ENCODE peak calls at places on chromosomes 11 and 22, in ten cellular contexts. One of them, this sample, is unnamed.

GRCh38 chr11:1632053-1632714 is 2.6 kb downstream of the KRTAP5-5 start:
- DNase-seq in IMR-90: no peak
- DNase-seq in sigmoid colon: peak; percentile 44
- DNase-seq in lung: no peak
- DNase-seq in GM23338: no peak
- DNase-seq in Peyer's patch: no peak
- DNase-seq in mucosa of descending colon: no peak
- DNase-seq in stomach: no peak
- DNase-seq in right cardiac atrium: no peak
- DNase-seq in epithelial cell of esophagus: no peak
- DNase-seq in this sample: no peak

GRCh38 chr11:76524461-76524860 is 79.6 kb downstream of the EMSY start:
- DNase-seq in IMR-90: peak; percentile 54
- DNase-seq in sigmoid colon: no peak
- DNase-seq in lung: no peak
- DNase-seq in GM23338: no peak
- DNase-seq in Peyer's patch: no peak
- DNase-seq in mucosa of descending colon: no peak
- DNase-seq in stomach: no peak
- DNase-seq in right cardiac atrium: no peak
- DNase-seq in epithelial cell of esophagus: peak; percentile 21
- DNase-seq in this sample: no peak

GRCh38 chr22:50535113-50535512 is 5.3 kb upstream of the TYMP start:
- DNase-seq in IMR-90: no peak
- DNase-seq in sigmoid colon: no peak
- DNase-seq in lung: no peak
- DNase-seq in GM23338: no peak
- DNase-seq in Peyer's patch: no peak
- DNase-seq in mucosa of descending colon: no peak
- DNase-seq in stomach: no peak
- DNase-seq in right cardiac atrium: no peak
- DNase-seq in epithelial cell of esophagus: no peak
- DNase-seq in this sample: no peak

GRCh38 chr22:27809700-27810365 is 8.3 kb upstream of the MN1 start:
- DNase-seq in IMR-90: no peak
- DNase-seq in sigmoid colon: no peak
- DNase-seq in lung: no peak
- DNase-seq in GM23338: no peak
- DNase-seq in Peyer's patch: no peak
- DNase-seq in mucosa of descending colon: no peak
- DNase-seq in stomach: no peak
- DNase-seq in right cardiac atrium: no peak
- DNase-seq in epithelial cell of esophagus: no peak
- DNase-seq in this sample: no peak

GRCh38 chr22:49302530-49302929 is 525.1 kb downstream of the BRD1 start:
- DNase-seq in IMR-90: no peak
- DNase-seq in sigmoid colon: no peak
- DNase-seq in lung: no peak
- DNase-seq in GM23338: no peak
- DNase-seq in Peyer's patch: peak; percentile 38
- DNase-seq in mucosa of descending colon: no peak
- DNase-seq in stomach: peak; percentile 11
- DNase-seq in right cardiac atrium: no peak
- DNase-seq in epithelial cell of esophagus: no peak
- DNase-seq in this sample: no peak

GRCh38 chr22:19713228-19713627 is 1.1 kb upstream of the SEPTIN5 start:
- DNase-seq in IMR-90: no peak
- DNase-seq in sigmoid colon: no peak
- DNase-seq in lung: no peak
- DNase-seq in GM23338: no peak
- DNase-seq in Peyer's patch: no peak
- DNase-seq in mucosa of descending colon: peak; percentile 34
- DNase-seq in stomach: no peak
- DNase-seq in right cardiac atrium: peak; percentile 44
- DNase-seq in epithelial cell of esophagus: no peak
- DNase-seq in this sample: no peak

GRCh38 chr22:19559324-19559811 is 35.2 kb upstream of the CLDN5 start:
- DNase-seq in IMR-90: no peak
- DNase-seq in sigmoid colon: peak; percentile 26
- DNase-seq in lung: no peak
- DNase-seq in GM23338: peak; percentile 61
- DNase-seq in Peyer's patch: no peak
- DNase-seq in mucosa of descending colon: no peak
- DNase-seq in stomach: no peak
- DNase-seq in right cardiac atrium: no peak
- DNase-seq in epithelial cell of esophagus: peak; percentile 52
- DNase-seq in this sample: no peak

GRCh38 chr11:5600374-5600851 is 4.0 kb downstream of the TRIM6 start:
- DNase-seq in IMR-90: peak; percentile 90
- DNase-seq in sigmoid colon: peak; percentile 87
- DNase-seq in lung: peak; percentile 77
- DNase-seq in GM23338: peak; percentile 92
- DNase-seq in Peyer's patch: peak; percentile 56
- DNase-seq in mucosa of descending colon: peak; percentile 55
- DNase-seq in stomach: peak; percentile 77
- DNase-seq in right cardiac atrium: peak; percentile 83
- DNase-seq in epithelial cell of esophagus: peak; percentile 90
- DNase-seq in this sample: peak; percentile 72

GRCh38 chr11:102172127-102172848 is 62.0 kb downstream of the YAP1 start:
- DNase-seq in IMR-90: peak; percentile 54
- DNase-seq in sigmoid colon: no peak
- DNase-seq in lung: no peak
- DNase-seq in GM23338: no peak
- DNase-seq in Peyer's patch: no peak
- DNase-seq in mucosa of descending colon: no peak
- DNase-seq in stomach: no peak
- DNase-seq in right cardiac atrium: no peak
- DNase-seq in epithelial cell of esophagus: peak; percentile 23
- DNase-seq in this sample: peak; percentile 72

GRCh38 chr11:65611758-65612603 is 2.0 kb downstream of the MAP3K11 start:
- DNase-seq in IMR-90: peak; percentile 26
- DNase-seq in sigmoid colon: no peak
- DNase-seq in lung: no peak
- DNase-seq in GM23338: no peak
- DNase-seq in Peyer's patch: no peak
- DNase-seq in mucosa of descending colon: no peak
- DNase-seq in stomach: no peak
- DNase-seq in right cardiac atrium: no peak
- DNase-seq in epithelial cell of esophagus: no peak
- DNase-seq in this sample: peak; percentile 12

GRCh38 chr11:15145635-15146034 is 30.9 kb downstream of the INSC start:
- DNase-seq in IMR-90: no peak
- DNase-seq in sigmoid colon: no peak
- DNase-seq in lung: no peak
- DNase-seq in GM23338: no peak
- DNase-seq in Peyer's patch: no peak
- DNase-seq in mucosa of descending colon: peak; percentile 60
- DNase-seq in stomach: peak; percentile 31
- DNase-seq in right cardiac atrium: no peak
- DNase-seq in epithelial cell of esophagus: no peak
- DNase-seq in this sample: no peak

GRCh38 chr11:36300651-36301050 is 4.6 kb downstream of the PRR5L start:
- DNase-seq in IMR-90: peak; percentile 17
- DNase-seq in sigmoid colon: peak; percentile 70
- DNase-seq in lung: no peak
- DNase-seq in GM23338: no peak
- DNase-seq in Peyer's patch: peak; percentile 80
- DNase-seq in mucosa of descending colon: peak; percentile 86
- DNase-seq in stomach: peak; percentile 91
- DNase-seq in right cardiac atrium: peak; percentile 79
- DNase-seq in epithelial cell of esophagus: no peak
- DNase-seq in this sample: peak; percentile 89

GRCh38 chr11:90229791-90230190 is 6.9 kb upstream of the CHORDC1 start:
- DNase-seq in IMR-90: peak; percentile 23
- DNase-seq in sigmoid colon: no peak
- DNase-seq in lung: no peak
- DNase-seq in GM23338: no peak
- DNase-seq in Peyer's patch: no peak
- DNase-seq in mucosa of descending colon: no peak
- DNase-seq in stomach: no peak
- DNase-seq in right cardiac atrium: no peak
- DNase-seq in epithelial cell of esophagus: peak; percentile 22
- DNase-seq in this sample: no peak

GRCh38 chr11:17164361-17165246 is 43.2 kb downstream of the PIK3C2A start:
- DNase-seq in IMR-90: peak; percentile 15
- DNase-seq in sigmoid colon: no peak
- DNase-seq in lung: no peak
- DNase-seq in GM23338: no peak
- DNase-seq in Peyer's patch: no peak
- DNase-seq in mucosa of descending colon: no peak
- DNase-seq in stomach: no peak
- DNase-seq in right cardiac atrium: no peak
- DNase-seq in epithelial cell of esophagus: peak; percentile 22
- DNase-seq in this sample: peak; percentile 43

GRCh38 chr11:118912742-118913410 is 12.8 kb downstream of the BCL9L start:
- DNase-seq in IMR-90: peak; percentile 24
- DNase-seq in sigmoid colon: no peak
- DNase-seq in lung: no peak
- DNase-seq in GM23338: no peak
- DNase-seq in Peyer's patch: no peak
- DNase-seq in mucosa of descending colon: peak; percentile 72
- DNase-seq in stomach: no peak
- DNase-seq in right cardiac atrium: peak; percentile 60
- DNase-seq in epithelial cell of esophagus: peak; percentile 55
- DNase-seq in this sample: peak; percentile 24

DNA sequence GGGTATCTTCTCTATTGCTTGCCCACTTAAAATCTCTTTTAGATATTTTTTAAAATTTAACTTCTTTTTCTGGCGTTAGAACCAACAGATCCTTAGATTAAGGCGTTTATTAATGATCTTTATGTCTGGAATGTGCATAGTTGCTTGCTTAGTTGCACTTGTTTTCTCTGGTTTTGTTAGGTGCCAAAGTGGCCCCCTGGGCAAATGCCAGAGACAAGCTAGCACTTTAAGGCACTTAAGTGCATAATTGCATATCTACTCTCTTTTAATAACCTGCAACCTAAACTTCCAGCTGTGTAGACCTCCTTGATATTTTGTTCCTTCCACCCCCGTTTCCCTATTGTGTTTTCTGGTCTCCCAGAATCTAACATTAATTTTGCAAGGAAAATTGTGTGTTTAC is 3.3 kb downstream of the RBM4 start:
- DNase-seq in IMR-90: no peak
- DNase-seq in sigmoid colon: no peak
- DNase-seq in lung: peak; percentile 39
- DNase-seq in GM23338: no peak
- DNase-seq in Peyer's patch: no peak
- DNase-seq in mucosa of descending colon: no peak
- DNase-seq in stomach: no peak
- DNase-seq in right cardiac atrium: no peak
- DNase-seq in epithelial cell of esophagus: no peak
- DNase-seq in this sample: peak; percentile 19
- H3K4me3 ChIP-seq in IMR-90: no peak overlapping the region
- H3K4me3 ChIP-seq in sigmoid colon: no peak overlapping the region
- H3K4me3 ChIP-seq in lung: no peak overlapping the region
- H3K4me3 ChIP-seq in GM23338: peak overlapping the region; percentile 94
- H3K4me3 ChIP-seq in Peyer's patch: peak overlapping the region; percentile 63
- H3K4me3 ChIP-seq in mucosa of descending colon: no peak overlapping the region
- H3K4me3 ChIP-seq in stomach: peak overlapping the region; percentile 19
- H3K4me3 ChIP-seq in right cardiac atrium: peak overlapping the region; percentile 41
- H3K4me3 ChIP-seq in epithelial cell of esophagus: peak overlapping the region; percentile 95
- H3K4me3 ChIP-seq in this sample: peak overlapping the region; percentile 94

GRCh38 chr11:82771781-82772180 is 38.1 kb upstream of the FAM181B start:
- DNase-seq in IMR-90: no peak
- DNase-seq in sigmoid colon: no peak
- DNase-seq in lung: no peak
- DNase-seq in GM23338: no peak
- DNase-seq in Peyer's patch: no peak
- DNase-seq in mucosa of descending colon: no peak
- DNase-seq in stomach: no peak
- DNase-seq in right cardiac atrium: no peak
- DNase-seq in epithelial cell of esophagus: peak; percentile 93
- DNase-seq in this sample: no peak
- H3K4me3 ChIP-seq in IMR-90: no peak overlapping the region
- H3K4me3 ChIP-seq in sigmoid colon: no peak overlapping the region
- H3K4me3 ChIP-seq in lung: no peak overlapping the region
- H3K4me3 ChIP-seq in GM23338: no peak overlapping the region
- H3K4me3 ChIP-seq in Peyer's patch: no peak overlapping the region
- H3K4me3 ChIP-seq in mucosa of descending colon: no peak overlapping the region
- H3K4me3 ChIP-seq in stomach: no peak overlapping the region
- H3K4me3 ChIP-seq in right cardiac atrium: no peak overlapping the region
- H3K4me3 ChIP-seq in epithelial cell of esophagus: no peak overlapping the region
- H3K4me3 ChIP-seq in this sample: no peak overlapping the region

GRCh38 chr11:12111482-12112149 is 1.2 kb downstream of the MICAL2 start:
- DNase-seq in IMR-90: peak; percentile 46
- DNase-seq in sigmoid colon: no peak
- DNase-seq in lung: no peak
- DNase-seq in GM23338: peak; percentile 42
- DNase-seq in Peyer's patch: no peak
- DNase-seq in mucosa of descending colon: no peak
- DNase-seq in stomach: no peak
- DNase-seq in right cardiac atrium: no peak
- DNase-seq in epithelial cell of esophagus: no peak
- DNase-seq in this sample: peak; percentile 43

GRCh38 chr11:12112731-12113130 is 2.3 kb downstream of the MICAL2 start:
- DNase-seq in IMR-90: no peak
- DNase-seq in sigmoid colon: no peak
- DNase-seq in lung: no peak
- DNase-seq in GM23338: no peak
- DNase-seq in Peyer's patch: no peak
- DNase-seq in mucosa of descending colon: no peak
- DNase-seq in stomach: no peak
- DNase-seq in right cardiac atrium: no peak
- DNase-seq in epithelial cell of esophagus: no peak
- DNase-seq in this sample: no peak

GRCh38 chr11:12113294-12113693 is 2.9 kb downstream of the MICAL2 start:
- DNase-seq in IMR-90: peak; percentile 57
- DNase-seq in sigmoid colon: no peak
- DNase-seq in lung: no peak
- DNase-seq in GM23338: no peak
- DNase-seq in Peyer's patch: no peak
- DNase-seq in mucosa of descending colon: no peak
- DNase-seq in stomach: no peak
- DNase-seq in right cardiac atrium: no peak
- DNase-seq in epithelial cell of esophagus: no peak
- DNase-seq in this sample: no peak

GRCh38 chr11:12110714-12111481 is 508 bp downstream of the MICAL2 start:
- DNase-seq in IMR-90: no peak
- DNase-seq in sigmoid colon: peak; percentile 76
- DNase-seq in lung: peak; percentile 65
- DNase-seq in GM23338: peak; percentile 62
- DNase-seq in Peyer's patch: no peak
- DNase-seq in mucosa of descending colon: peak; percentile 68
- DNase-seq in stomach: no peak
- DNase-seq in right cardiac atrium: peak; percentile 78
- DNase-seq in epithelial cell of esophagus: no peak
- DNase-seq in this sample: peak; percentile 54

GRCh38 chr11:12112150-12112520 is 1.7 kb downstream of the MICAL2 start:
- DNase-seq in IMR-90: no peak
- DNase-seq in sigmoid colon: no peak
- DNase-seq in lung: no peak
- DNase-seq in GM23338: no peak
- DNase-seq in Peyer's patch: no peak
- DNase-seq in mucosa of descending colon: no peak
- DNase-seq in stomach: no peak
- DNase-seq in right cardiac atrium: no peak
- DNase-seq in epithelial cell of esophagus: no peak
- DNase-seq in this sample: no peak
- H3K4me3 ChIP-seq in IMR-90: peak overlapping the region; percentile 80
- H3K4me3 ChIP-seq in sigmoid colon: no peak overlapping the region
- H3K4me3 ChIP-seq in lung: no peak overlapping the region
- H3K4me3 ChIP-seq in GM23338: no peak overlapping the region
- H3K4me3 ChIP-seq in Peyer's patch: peak overlapping the region; percentile 66
- H3K4me3 ChIP-seq in mucosa of descending colon: no peak overlapping the region
- H3K4me3 ChIP-seq in stomach: peak overlapping the region; percentile 91
- H3K4me3 ChIP-seq in right cardiac atrium: peak overlapping the region; percentile 87
- H3K4me3 ChIP-seq in epithelial cell of esophagus: no peak overlapping the region
- H3K4me3 ChIP-seq in this sample: peak overlapping the region; percentile 89

GRCh38 chr11:350723-351255 is 18.5 kb upstream of the B4GALNT4 start:
- DNase-seq in IMR-90: no peak
- DNase-seq in sigmoid colon: no peak
- DNase-seq in lung: no peak
- DNase-seq in GM23338: peak; percentile 28
- DNase-seq in Peyer's patch: no peak
- DNase-seq in mucosa of descending colon: no peak
- DNase-seq in stomach: no peak
- DNase-seq in right cardiac atrium: peak; percentile 21
- DNase-seq in epithelial cell of esophagus: peak; percentile 82
- DNase-seq in this sample: no peak
- H3K4me3 ChIP-seq in IMR-90: no peak overlapping the region
- H3K4me3 ChIP-seq in sigmoid colon: no peak overlapping the region
- H3K4me3 ChIP-seq in lung: no peak overlapping the region
- H3K4me3 ChIP-seq in GM23338: no peak overlapping the region
- H3K4me3 ChIP-seq in Peyer's patch: no peak overlapping the region
- H3K4me3 ChIP-seq in mucosa of descending colon: no peak overlapping the region
- H3K4me3 ChIP-seq in stomach: no peak overlapping the region
- H3K4me3 ChIP-seq in right cardiac atrium: no peak overlapping the region
- H3K4me3 ChIP-seq in epithelial cell of esophagus: no peak overlapping the region
- H3K4me3 ChIP-seq in this sample: peak overlapping the region; percentile 37

This sample was measured in adipocyte.